ENCODE peak calls at places on chromosome X, in eight cellular contexts. X, U, M, N, S, E, F and P are unnamed samples.

GRCh38 chrX:68114573-68115199 is 318.6 kb downstream of the OPHN1 start:
- DNase-seq in X (no peak), U (no peak), M (peak), N (no peak), S (no peak), E (no peak), F (no peak), P (no peak)

GRCh38 chrX:41014776-41015175 is 70.5 kb upstream of the USP9X start:
- DNase-seq in X (no peak), U (no peak), M (no peak), N (no peak), S (no peak), E (no peak), F (no peak), P (no peak)

GRCh38 chrX:107674480-107675364 is 46.4 kb downstream of the PRPS1 start:
- DNase-seq in X (peak), U (peak), M (peak), N (peak), S (no peak), E (peak), F (peak), P (peak)

GRCh38 chrX:34365482-34365881 is 233.4 kb upstream of the FAM47A start:
- DNase-seq in X (no peak), U (no peak), M (peak), N (no peak), S (no peak), E (no peak), F (peak), P (no peak)

GRCh38 chrX:124223524-124223923 is 108.9 kb upstream of the TEX13D start:
- DNase-seq in X (no peak), U (no peak), M (peak), N (no peak), S (no peak), E (no peak), F (no peak), P (no peak)

GRCh38 chrX:15790766-15791380 is 589 bp downstream of the ZRSR2 start:
- DNase-seq in X (no peak), U (no peak), M (peak), N (no peak), S (no peak), E (no peak), F (no peak), P (no peak)

GRCh38 chrX:20515841-20516461 is 249.2 kb upstream of the RPS6KA3 start:
- DNase-seq in X (no peak), U (no peak), M (peak), N (no peak), S (no peak), E (no peak), F (no peak), P (no peak)

GRCh38 chrX:47285762-47286320 is 53.0 kb downstream of the USP11 start:
- DNase-seq in X (no peak), U (no peak), M (no peak), N (no peak), S (no peak), E (peak), F (no peak), P (no peak)

GRCh38 chrX:39162322-39162721 is 361.1 kb downstream of the MID1IP1 start:
- DNase-seq in X (no peak), U (peak), M (no peak), N (peak), S (no peak), E (no peak), F (peak), P (peak)

GRCh38 chrX:24961809-24962208 is 54.0 kb downstream of the ARX start:
- DNase-seq in X (no peak), U (no peak), M (no peak), N (no peak), S (no peak), E (no peak), F (no peak), P (no peak)

GRCh38 chrX:40088803-40089540 is 8.8 kb downstream of the BCOR start:
- DNase-seq in X (no peak), U (no peak), M (no peak), N (no peak), S (no peak), E (no peak), F (no peak), P (no peak)

GRCh38 chrX:17668929-17669328 is 68.4 kb upstream of the SCML1 start:
- DNase-seq in X (no peak), U (no peak), M (no peak), N (no peak), S (no peak), E (no peak), F (no peak), P (no peak)

GRCh38 chrX:47221756-47222155 is 3.3 kb downstream of the CDK16 start:
- DNase-seq in X (peak), U (no peak), M (no peak), N (no peak), S (no peak), E (no peak), F (no peak), P (no peak)

GRCh38 chrX:40931921-40932320 is 153.3 kb upstream of the USP9X start:
- DNase-seq in X (no peak), U (no peak), M (peak), N (no peak), S (no peak), E (no peak), F (no peak), P (no peak)

GRCh38 chrX:18899796-18900380 is 84.0 kb downstream of the PHKA2 start:
- DNase-seq in X (no peak), U (no peak), M (no peak), N (no peak), S (no peak), E (no peak), F (peak), P (no peak)

GRCh38 chrX:82721891-82722290 is 786.2 kb upstream of the POU3F4 start:
- DNase-seq in X (no peak), U (no peak), M (no peak), N (no peak), S (no peak), E (no peak), F (no peak), P (no peak)

GRCh38 chrX:11667286-11667685 is 1.6 kb upstream of the ARHGAP6 start:
- DNase-seq in X (no peak), U (no peak), M (no peak), N (no peak), S (no peak), E (no peak), F (no peak), P (no peak)

GRCh38 chrX:70605352-70605751 is 160.7 kb downstream of the DLG3 start:
- DNase-seq in X (no peak), U (no peak), M (no peak), N (no peak), S (no peak), E (no peak), F (no peak), P (no peak)

GRCh38 chrX:76064825-76065224 is 108.0 kb upstream of the PBDC1 start:
- DNase-seq in X (no peak), U (no peak), M (peak), N (no peak), S (no peak), E (no peak), F (no peak), P (no peak)

GRCh38 chrX:45980726-45981125 is 564.5 kb downstream of the ZNF674 start:
- DNase-seq in X (no peak), U (no peak), M (no peak), N (no peak), S (no peak), E (no peak), F (no peak), P (no peak)

GRCh38 chrX:19195243-19195610 is 73.0 kb upstream of the ADGRG2 start:
- DNase-seq in X (no peak), U (no peak), M (no peak), N (no peak), S (no peak), E (no peak), F (no peak), P (no peak)

GRCh38 chrX:37986893-37987292 is 19.5 kb upstream of the SYTL5 start:
- DNase-seq in X (no peak), U (no peak), M (no peak), N (no peak), S (no peak), E (no peak), F (no peak), P (no peak)

GRCh38 chrX:118603981-118604380 is 108.4 kb downstream of the DOCK11 start:
- DNase-seq in X (no peak), U (no peak), M (peak), N (peak), S (peak), E (peak), F (peak), P (no peak)

GRCh38 chrX:44735498-44735897 is 108.3 kb upstream of the DUSP21 start:
- DNase-seq in X (no peak), U (no peak), M (no peak), N (no peak), S (no peak), E (no peak), F (no peak), P (no peak)

GRCh38 chrX:111504941-111505340 is 6.5 kb upstream of the SERTM2 start:
- DNase-seq in X (no peak), U (no peak), M (peak), N (no peak), S (no peak), E (no peak), F (no peak), P (no peak)

GRCh38 chrX:132676561-132677186 is 187.8 kb upstream of the MBNL3 start:
- DNase-seq in X (no peak), U (no peak), M (no peak), N (no peak), S (no peak), E (no peak), F (no peak), P (no peak)

GRCh38 chrX:148658115-148658725 is 157.8 kb downstream of the AFF2 start:
- DNase-seq in X (no peak), U (no peak), M (no peak), N (no peak), S (no peak), E (no peak), F (no peak), P (no peak)

GRCh38 chrX:56800801-56801200 is 71.8 kb downstream of the NBDY start:
- DNase-seq in X (peak), U (peak), M (no peak), N (peak), S (no peak), E (no peak), F (no peak), P (no peak)

GRCh38 chrX:47577424-47577823 is 4.8 kb upstream of the TIMP1 start:
- DNase-seq in X (no peak), U (no peak), M (no peak), N (no peak), S (no peak), E (no peak), F (no peak), P (no peak)

GRCh38 chrX:24124227-24124799 is 25.2 kb upstream of the ZFX start:
- DNase-seq in X (no peak), U (no peak), M (no peak), N (no peak), S (no peak), E (no peak), F (no peak), P (no peak)